ENCODE peak calls at places on chromosomes 5 and 9, in five cellular contexts. Y is pancreas, I is neural progenitor cell, G is left ventricle myocardium inferior, D is A549. R is an unnamed sample. For H3K9me3 and H3K4me1, the result is how much of the 10 kb centered on the place peaks cover.

GRCh38 chr9:119298076-119298853 is 71.0 kb downstream of the BRINP1 start:
- DNase-seq in D (no peak), G (no peak), I (peak), Y (no peak), R (no peak)

GRCh38 chr9:14383296-14383695 is 69.4 kb upstream of the NFIB start:
- DNase-seq in I (no peak), G (no peak), D (no peak), Y (no peak), R (no peak)

GRCh38 chr5:138077064-138077696 is 6.7 kb upstream of the WNT8A start:
- DNase-seq in I (peak), Y (peak), D (peak), G (peak), R (no peak)

GRCh38 chr9:129513856-129514496 is 106.9 kb downstream of the C9orf50 start:
- DNase-seq in G (no peak), D (no peak), Y (no peak), I (no peak), R (peak)

GRCh38 chr9:18847576-18848275 is 185.3 kb downstream of the SAXO1 start:
- DNase-seq in I (no peak), Y (no peak), G (no peak), D (no peak), R (no peak)

GRCh38 chr5:32390819-32391591 is 53.5 kb downstream of the ZFR start:
- DNase-seq in D (no peak), Y (no peak), G (no peak), I (no peak), R (no peak)

GRCh38 chr9:101442248-101443136 is 6.9 kb upstream of the ALDOB start:
- DNase-seq in I (no peak), G (peak), D (no peak), Y (peak), R (no peak)

GRCh38 chr9:93223241-93224180 is 39.6 kb downstream of the WNK2 start:
- DNase-seq in G (no peak), I (no peak), Y (peak), D (peak), R (no peak)

GRCh38 chr5:75055727-75056144 is 3.4 kb upstream of the GCNT4 start:
- DNase-seq in G (no peak), D (no peak), I (peak), Y (no peak), R (no peak)

GRCh38 chr5:91397791-91398190 is 14.7 kb upstream of the ARRDC3 start:
- DNase-seq in I (no peak), Y (no peak), D (no peak), G (no peak), R (no peak)

GRCh38 chr5:97998946-97999345 is 774.5 kb upstream of the RGMB start:
- DNase-seq in G (no peak), Y (no peak), D (no peak), I (peak), R (no peak)

GRCh38 chr9:126788631-126789349 is 16.1 kb upstream of the ZBTB43 start:
- DNase-seq in D (peak), G (no peak), Y (no peak), I (no peak), R (no peak)

GRCh38 chr9:16613605-16614004 is 256.9 kb downstream of the BNC2 start:
- DNase-seq in D (no peak), I (no peak), Y (no peak), G (no peak), R (no peak)

GRCh38 chr9:77587851-77588250 is 60.3 kb downstream of the GNA14 start:
- DNase-seq in G (no peak), I (no peak), D (no peak), Y (no peak), R (no peak)

GRCh38 chr9:115522928-115523327 is 405.0 kb upstream of the TNC start:
- DNase-seq in G (no peak), D (no peak), Y (no peak), I (no peak), R (no peak)

GRCh38 chr9:136690841-136691261 is 3.6 kb upstream of the AGPAT2 start:
- DNase-seq in I (no peak), D (no peak), G (peak), Y (peak), R (no peak)

GRCh38 chr5:41649659-41650058 is 139.3 kb upstream of the PLCXD3 start:
- DNase-seq in D (no peak), G (no peak), Y (no peak), I (no peak), R (no peak)

GRCh38 chr9:76732341-76732958 is 31.8 kb upstream of the PCA3 start:
- DNase-seq in D (no peak), Y (no peak), G (no peak), I (no peak), R (no peak)

GRCh38 chr5:43615445-43616184 is 12.6 kb downstream of the NNT start:
- DNase-seq in Y (no peak), G (no peak), D (no peak), I (no peak), R (no peak)

GRCh38 chr5:66174338-66174737 is 30.2 kb downstream of the SREK1 start:
- DNase-seq in Y (no peak), D (no peak), I (no peak), G (no peak), R (no peak)

GRCh38 chr5:126471875-126472537 is 48.8 kb downstream of the GRAMD2B start:
- DNase-seq in G (no peak), D (no peak), I (no peak), Y (no peak), R (no peak)

GRCh38 chr5:2892601-2893000 is 141.1 kb upstream of the IRX2 start:
- DNase-seq in I (no peak), G (no peak), D (no peak), Y (no peak), R (no peak)

GRCh38 chr5:28896949-28897348 is 1858.6 kb upstream of the CDH9 start:
- DNase-seq in Y (no peak), G (no peak), D (peak), I (no peak), R (no peak)

GRCh38 chr5:135239461-135240282 is 159.4 kb downstream of the MACROH2A1 start:
- DNase-seq in I (no peak), Y (peak), G (no peak), D (no peak), R (peak)

GRCh38 chr5:175831507-175831906 is 39.9 kb upstream of the CPLX2 start:
- DNase-seq in Y (no peak), I (peak), G (no peak), D (no peak), R (no peak)

GRCh38 chr5:140182803-140183367 is 7.9 kb downstream of the CYSTM1 start:
- DNase-seq in G (peak), D (no peak), Y (no peak), I (peak), R (no peak)

GRCh38 chr9:86405926-86406325 is 51.7 kb upstream of the TUT7 start:
- DNase-seq in I (peak), G (no peak), Y (no peak), D (peak), R (no peak)

GRCh38 chr9:135468866-135469521 is 10.6 kb upstream of the PPP1R26 start:
- DNase-seq in G (no peak), Y (no peak), D (no peak), I (no peak), R (no peak)

GRCh38 chr9:84697494-84698114 is 28.1 kb downstream of the NTRK2 start:
- DNase-seq in I (peak), D (peak), G (peak), Y (peak), R (peak)

DNA sequence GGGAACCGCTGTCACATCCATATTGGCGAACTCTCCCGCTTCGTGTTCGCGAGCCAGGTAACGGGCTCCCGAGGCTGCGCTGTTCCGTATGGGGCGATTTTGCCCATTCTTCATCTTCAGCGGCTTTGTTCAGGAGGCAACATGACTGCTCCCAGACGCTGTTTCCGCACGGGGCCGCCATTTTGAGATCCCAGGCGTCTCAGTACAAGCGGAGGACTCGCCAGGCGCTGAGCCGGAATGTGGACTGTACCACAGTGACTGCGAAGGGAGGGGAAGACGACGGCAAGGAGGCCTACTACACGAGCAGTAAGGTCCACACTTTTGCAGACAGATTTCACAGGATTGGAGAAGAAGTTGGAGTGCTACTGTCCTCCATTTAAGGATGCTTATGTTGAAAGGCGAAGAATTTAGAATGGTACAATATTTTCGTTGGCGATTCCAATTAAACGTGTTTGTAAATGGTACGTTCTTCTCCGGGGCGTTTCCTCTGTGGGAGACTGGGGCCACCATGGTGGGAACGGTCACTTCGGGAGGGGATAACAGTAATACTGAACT is 41.6 kb upstream of the ZNF300 start:
- DNase-seq in G (peak), Y (peak), D (no peak), I (no peak), R (peak)
- H3K9me3 ChIP-seq in G (half or more), Y (under half), D (under half), I (under half), R (under half)

DNA sequence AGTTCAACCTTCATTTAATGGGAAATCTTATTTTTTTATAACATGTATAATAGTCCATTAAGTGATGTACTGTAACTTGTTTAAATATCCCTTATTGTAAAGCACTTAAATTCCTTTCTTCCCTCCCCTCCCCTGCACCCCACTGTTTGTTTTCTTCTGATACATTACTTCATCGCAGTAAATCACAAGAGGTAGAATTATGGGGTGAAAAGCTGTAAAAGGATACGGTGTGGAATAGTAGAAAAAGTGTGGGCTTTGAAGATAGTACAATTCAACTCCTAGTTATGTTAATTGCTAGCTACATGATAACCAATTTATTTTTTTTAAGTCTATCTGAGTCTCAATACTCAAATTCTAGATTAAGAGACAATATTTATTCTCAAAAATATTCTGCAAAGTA is 41.9 kb upstream of the MACIR start:
- DNase-seq in D (no peak), I (no peak), G (no peak), Y (no peak), R (no peak)
- H3K4me1 ChIP-seq in D (under half), I (under half), G (under half), Y (under half), R (under half)

GRCh38 chr5:76383126-76383825 is 19.8 kb upstream of the IQGAP2 start:
- DNase-seq in D (no peak), I (no peak), G (no peak), Y (no peak), R (no peak)
- H3K9me3 ChIP-seq in D (under half), I (under half), G (under half), Y (under half), R (under half)

GRCh38 chr5:88396635-88397285 is 128.1 kb upstream of the TMEM161B start:
- DNase-seq in Y (no peak), G (no peak), D (no peak), I (peak), R (no peak)
- H3K4me1 ChIP-seq in Y (under half), G (under half), D (under half), I (half or more), R (under half)

DNA sequence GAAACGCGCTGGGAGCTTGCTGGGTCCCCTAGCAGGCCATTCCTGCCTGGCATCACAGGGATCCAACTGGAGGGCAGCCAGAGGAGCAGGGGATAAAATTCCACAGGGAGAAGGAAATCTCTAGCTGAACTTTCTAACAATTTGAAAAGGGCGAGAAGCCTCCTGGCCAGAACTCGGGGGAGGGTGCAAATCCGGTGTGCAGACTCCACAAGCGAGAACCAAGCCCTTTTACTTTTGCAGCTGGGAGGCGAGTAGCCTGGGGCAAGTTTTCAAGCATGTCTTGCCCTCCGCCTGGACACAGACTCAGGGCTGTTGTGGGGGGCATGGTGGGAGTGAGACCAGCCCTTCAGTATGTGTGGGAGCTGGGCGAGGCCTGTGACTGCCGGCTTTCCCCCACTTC is 14.3 kb upstream of the POU5F2 start:
- DNase-seq in Y (no peak), G (no peak), D (no peak), I (no peak), R (peak)
- H3K9me3 ChIP-seq in Y (under half), G (under half), D (under half), I (under half), R (under half)

GRCh38 chr9:20553750-20554149 is 68.5 kb downstream of the MLLT3 start:
- DNase-seq in Y (no peak), I (no peak), D (no peak), G (no peak), R (no peak)

GRCh38 chr9:20557890-20558608 is 64.2 kb downstream of the MLLT3 start:
- DNase-seq in D (no peak), I (no peak), G (no peak), Y (no peak), R (no peak)

GRCh38 chr9:20559236-20559896 is 62.9 kb downstream of the MLLT3 start:
- DNase-seq in G (no peak), Y (no peak), D (no peak), I (no peak), R (no peak)

GRCh38 chr9:20558609-20559016 is 63.7 kb downstream of the MLLT3 start:
- DNase-seq in G (no peak), I (peak), Y (no peak), D (peak), R (no peak)

GRCh38 chr9:20557286-20557685 is 65.0 kb downstream of the MLLT3 start:
- DNase-seq in I (no peak), D (no peak), Y (no peak), G (no peak), R (no peak)
- H3K4me1 ChIP-seq in I (under half), D (half or more), Y (under half), G (half or more), R (half or more)

GRCh38 chr9:123320814-123321213 is 35.2 kb upstream of the CRB2 start:
- DNase-seq in Y (no peak), I (peak), G (no peak), D (no peak), R (no peak)
- H3K9me3 ChIP-seq in Y (under half), I (under half), G (under half), D (under half), R (under half)

R was measured in spleen.